ENCODE peak calls at places on chromosome 1, in eight cellular contexts. K is colonic mucosa, F is IMR-90, S is brain microvascular endothelial cell, X is pancreas, Z is osteoblast, Y is stomach, D is Peyer's patch. L is an unnamed sample.

GRCh38 chr1:24535021-24535424 is 20.9 kb upstream of the NCMAP start:
- DNase-seq in K (no peak), F (no peak), S (no peak), X (no peak), Z (no peak), Y (peak; percentile 31), D (peak; percentile 85), L (peak; percentile 54)

GRCh38 chr1:47906009-47906432 is 91.2 kb downstream of the TRABD2B start:
- DNase-seq in K (no peak), F (no peak), S (peak; percentile 42), X (no peak), Z (peak; percentile 83), Y (peak; percentile 44), D (peak; percentile 63), L (no peak)

GRCh38 chr1:248793592-248793991 is 32.1 kb downstream of the SH3BP5L start:
- DNase-seq in K (no peak), F (no peak), S (no peak), X (no peak), Z (no peak), Y (no peak), D (no peak), L (no peak)

GRCh38 chr1:52913537-52913936 is 8.0 kb downstream of the ECHDC2 start:
- DNase-seq in K (no peak), F (no peak), S (no peak), X (no peak), Z (no peak), Y (no peak), D (no peak), L (no peak)

GRCh38 chr1:23483327-23484252 is at the start of gene ASAP3:
- DNase-seq in K (peak; percentile 46), F (peak; percentile 41), S (no peak), X (peak; percentile 54), Z (peak; percentile 84), Y (peak; percentile 63), D (peak; percentile 52), L (peak; percentile 36)

GRCh38 chr1:229456016-229456415 is 22.1 kb upstream of the ACTA1 start:
- DNase-seq in K (no peak), F (no peak), S (no peak), X (no peak), Z (no peak), Y (no peak), D (no peak), L (no peak)

GRCh38 chr1:43774359-43774758 is 67.0 kb downstream of the ST3GAL3 start:
- DNase-seq in K (no peak), F (peak; percentile 84), S (peak; percentile 48), X (no peak), Z (peak; percentile 82), Y (no peak), D (no peak), L (no peak)

GRCh38 chr1:212962509-212962908 is 12.2 kb downstream of the VASH2 start:
- DNase-seq in K (no peak), F (no peak), S (no peak), X (no peak), Z (no peak), Y (no peak), D (no peak), L (no peak)

GRCh38 chr1:94831636-94832035 is 11.5 kb downstream of the SLC44A3 start:
- DNase-seq in K (no peak), F (no peak), S (no peak), X (no peak), Z (no peak), Y (no peak), D (no peak), L (no peak)

GRCh38 chr1:68197459-68197858 is 34.9 kb downstream of the WLS start:
- DNase-seq in K (no peak), F (no peak), S (no peak), X (no peak), Z (no peak), Y (no peak), D (no peak), L (no peak)

GRCh38 chr1:241627453-241628329 is 12.5 kb downstream of the CHML start:
- DNase-seq in K (peak; percentile 56), F (peak; percentile 86), S (peak; percentile 82), X (no peak), Z (no peak), Y (no peak), D (peak; percentile 65), L (peak; percentile 37)

GRCh38 chr1:220680085-220680687 is 10.0 kb upstream of the C1orf115 start:
- DNase-seq in K (no peak), F (peak; percentile 19), S (no peak), X (no peak), Z (no peak), Y (no peak), D (no peak), L (no peak)

GRCh38 chr1:42240964-42241755 is 76.6 kb upstream of the GUCA2A start:
- DNase-seq in K (no peak), F (peak; percentile 65), S (peak; percentile 16), X (no peak), Z (no peak), Y (no peak), D (no peak), L (no peak)

GRCh38 chr1:229241390-229241789 is 29.5 kb upstream of the RAB4A start:
- DNase-seq in K (no peak), F (no peak), S (no peak), X (no peak), Z (no peak), Y (no peak), D (no peak), L (no peak)

GRCh38 chr1:79603862-79604261 is 597.3 kb upstream of the ADGRL4 start:
- DNase-seq in K (no peak), F (peak; percentile 63), S (peak; percentile 27), X (no peak), Z (no peak), Y (no peak), D (no peak), L (no peak)

GRCh38 chr1:37034301-37035013 is at the start of gene GRIK3:
- DNase-seq in K (no peak), F (no peak), S (no peak), X (no peak), Z (no peak), Y (no peak), D (no peak), L (no peak)

GRCh38 chr1:94578856-94579255 is 37.3 kb upstream of the F3 start:
- DNase-seq in K (no peak), F (peak; percentile 72), S (peak; percentile 25), X (no peak), Z (no peak), Y (no peak), D (no peak), L (no peak)

GRCh38 chr1:11701551-11701961 is 10.0 kb downstream of the DRAXIN start:
- DNase-seq in K (no peak), F (no peak), S (no peak), X (no peak), Z (peak; percentile 47), Y (no peak), D (no peak), L (no peak)

GRCh38 chr1:85259118-85259865 is at the start of gene C1orf52:
- DNase-seq in K (peak; percentile 97), F (peak; percentile 90), S (peak; percentile 91), X (peak; percentile 93), Z (peak; percentile 93), Y (peak; percentile 95), D (peak; percentile 97), L (peak; percentile 95)

GRCh38 chr1:231827337-231828105 is 200.9 kb downstream of the DISC1 start:
- DNase-seq in K (no peak), F (peak; percentile 68), S (peak; percentile 31), X (no peak), Z (no peak), Y (no peak), D (no peak), L (no peak)

GRCh38 chr1:232655041-232655745 is 25.3 kb upstream of the SIPA1L2 start:
- DNase-seq in K (no peak), F (no peak), S (peak; percentile 15), X (no peak), Z (no peak), Y (no peak), D (no peak), L (no peak)

GRCh38 chr1:2229921-2230700 is 2.0 kb downstream of the SKI start:
- DNase-seq in K (peak; percentile 65), F (peak; percentile 40), S (no peak), X (peak; percentile 37), Z (peak; percentile 98), Y (no peak), D (peak; percentile 63), L (no peak)

GRCh38 chr1:211118407-211119102 is 15.4 kb downstream of the KCNH1 start:
- DNase-seq in K (no peak), F (peak; percentile 39), S (no peak), X (no peak), Z (peak; percentile 87), Y (no peak), D (no peak), L (no peak)

GRCh38 chr1:10063878-10064277 is 31.1 kb downstream of the UBE4B start:
- DNase-seq in K (no peak), F (no peak), S (no peak), X (no peak), Z (no peak), Y (no peak), D (no peak), L (no peak)

GRCh38 chr1:60133848-60134247 is 60.3 kb upstream of the C1orf87 start:
- DNase-seq in K (no peak), F (peak; percentile 35), S (peak; percentile 59), X (no peak), Z (no peak), Y (no peak), D (no peak), L (no peak)

GRCh38 chr1:16174886-16175598 is 19.2 kb upstream of the EPHA2 start:
- DNase-seq in K (no peak), F (no peak), S (no peak), X (no peak), Z (peak; percentile 61), Y (no peak), D (no peak), L (no peak)
- H3K27ac ChIP-seq in K (peak overlapping the region; percentile 66), F (peak overlapping the region; percentile 86), S (no peak overlapping the region), X (peak overlapping the region; percentile 78), Z (peak overlapping the region; percentile 81), Y (peak overlapping the region; percentile 88), D (peak overlapping the region; percentile 62), L (peak overlapping the region; percentile 90)

GRCh38 chr1:8090241-8090702 is 64.2 kb upstream of the ERRFI1 start:
- DNase-seq in K (no peak), F (peak; percentile 98), S (peak; percentile 86), X (no peak), Z (peak; percentile 62), Y (no peak), D (no peak), L (no peak)
- H3K27ac ChIP-seq in K (peak overlapping the region; percentile 35), F (peak overlapping the region; percentile 84), S (peak overlapping the region; percentile 94), X (no peak overlapping the region), Z (peak overlapping the region; percentile 90), Y (peak overlapping the region; percentile 71), D (no peak overlapping the region), L (peak overlapping the region; percentile 36)

DNA sequence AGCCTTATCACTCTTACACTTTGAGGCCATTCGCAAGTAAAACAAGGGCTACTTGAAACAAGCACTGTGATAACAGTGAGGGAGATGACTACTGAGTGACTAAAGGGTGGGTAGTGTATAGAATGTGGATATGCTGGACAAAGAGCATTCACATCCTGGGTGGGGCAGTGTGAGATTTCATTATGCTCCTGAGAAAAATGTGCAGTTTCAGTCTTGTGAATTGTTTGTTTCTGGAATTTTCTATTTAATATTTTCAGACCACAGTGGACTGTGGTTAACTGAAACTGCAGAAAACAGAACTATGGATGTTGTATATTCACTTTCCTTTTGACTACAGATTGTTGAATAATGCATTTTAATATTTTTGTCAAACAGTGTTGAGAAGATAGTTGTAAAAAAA is 25.1 kb upstream of the B3GALT2 start:
- DNase-seq in K (no peak), F (peak; percentile 93), S (peak; percentile 88), X (no peak), Z (peak; percentile 55), Y (no peak), D (no peak), L (no peak)
- H3K27ac ChIP-seq in K (no peak overlapping the region), F (no peak overlapping the region), S (peak overlapping the region; percentile 81), X (no peak overlapping the region), Z (peak overlapping the region; percentile 69), Y (no peak overlapping the region), D (no peak overlapping the region), L (no peak overlapping the region)

GRCh38 chr1:161096015-161096414 is 2.1 kb upstream of the KLHDC9 start:
- DNase-seq in K (no peak), F (no peak), S (no peak), X (no peak), Z (peak; percentile 78), Y (no peak), D (no peak), L (no peak)
- H3K27ac ChIP-seq in K (no peak overlapping the region), F (no peak overlapping the region), S (no peak overlapping the region), X (no peak overlapping the region), Z (no peak overlapping the region), Y (no peak overlapping the region), D (no peak overlapping the region), L (no peak overlapping the region)